ENCODE peak calls at places on chromosomes 6 and 20, in seven cellular contexts. W is CD4-positive, CD25-positive, alpha-beta regulatory T cell; P is uterus; S is ACHN; N is endothelial cell; Y is pancreas; D is stimulated activated CD4-positive, alpha-beta T cell treated with anti-CD3 and anti-CD28 coated beads, Interleukin-4, amount 100 ng/mL, for 48 hours. B is an unnamed sample.

GRCh38 chr6:149213829-149214228 is 103.7 kb upstream of the TAB2 start:
- DNase-seq in W (no peak), P (no peak), S (no peak), N (no peak), Y (no peak), D (no peak), B (no peak)

GRCh38 chr6:144150673-144151009 is 324 bp downstream of the STX11 start:
- DNase-seq in W (no peak), P (no peak), S (peak), N (peak), Y (no peak), D (peak), B (peak)

GRCh38 chr20:56431451-56431850 is 19.4 kb downstream of the CASS4 start:
- DNase-seq in W (no peak), P (no peak), S (no peak), N (no peak), Y (no peak), D (no peak), B (no peak)

GRCh38 chr6:125022391-125022989 is 60.3 kb downstream of the RNF217 start:
- DNase-seq in W (no peak), P (no peak), S (no peak), N (no peak), Y (no peak), D (no peak), B (no peak)

GRCh38 chr20:52529856-52530255 is 338.3 kb upstream of the ZFP64 start:
- DNase-seq in W (no peak), P (no peak), S (peak), N (no peak), Y (no peak), D (no peak), B (no peak)

GRCh38 chr6:113411006-113411405 is 446.1 kb upstream of the MARCKS start:
- DNase-seq in W (no peak), P (no peak), S (no peak), N (no peak), Y (no peak), D (no peak), B (no peak)

GRCh38 chr6:104579464-104579863 is 280.3 kb downstream of the HACE1 start:
- DNase-seq in W (no peak), P (no peak), S (no peak), N (no peak), Y (no peak), D (no peak), B (no peak)

GRCh38 chr6:33672808-33673207 is 38.7 kb downstream of the UQCC2 start:
- DNase-seq in W (no peak), P (peak), S (peak), N (no peak), Y (no peak), D (no peak), B (peak)

GRCh38 chr6:17042422-17043147 is 59.3 kb upstream of the STMND1 start:
- DNase-seq in W (no peak), P (no peak), S (peak), N (peak), Y (no peak), D (no peak), B (peak)

GRCh38 chr6:50922579-50923525 is 104.2 kb downstream of the TFAP2B start:
- DNase-seq in W (no peak), P (no peak), S (no peak), N (no peak), Y (no peak), D (no peak), B (no peak)

GRCh38 chr6:5175195-5175594 is 85.6 kb downstream of the LYRM4 start:
- DNase-seq in W (no peak), P (no peak), S (peak), N (peak), Y (no peak), D (no peak), B (no peak)

GRCh38 chr6:155216312-155217028 is 47.3 kb upstream of the CLDN20 start:
- DNase-seq in W (no peak), P (no peak), S (no peak), N (peak), Y (no peak), D (no peak), B (no peak)

GRCh38 chr6:76835289-76835688 is 628.0 kb downstream of the HTR1B start:
- DNase-seq in W (no peak), P (no peak), S (no peak), N (no peak), Y (no peak), D (no peak), B (no peak)

GRCh38 chr20:60048634-60049578 is 90.7 kb downstream of the CDH26 start:
- DNase-seq in W (no peak), P (no peak), S (no peak), N (no peak), Y (no peak), D (no peak), B (no peak)

GRCh38 chr20:22490287-22491187 is 93.8 kb downstream of the FOXA2 start:
- DNase-seq in W (no peak), P (no peak), S (peak), N (no peak), Y (peak), D (no peak), B (no peak)

GRCh38 chr6:130018830-130019795 is 732 bp downstream of the L3MBTL3 start:
- DNase-seq in W (peak), P (peak), S (peak), N (peak), Y (peak), D (no peak), B (peak)

GRCh38 chr6:53959717-53960116 is 151.5 kb upstream of the MLIP start:
- DNase-seq in W (no peak), P (no peak), S (no peak), N (no peak), Y (no peak), D (no peak), B (peak)

B was measured in astrocyte of the spinal cord.